ENCODE peak calls at places on chromosome 15, in four cellular contexts. Y is neuronal stem cell, P is trophoblast cell, M is IMR-90. A is an unnamed sample.

GRCh38 chr15:58870451-58870850 is 63.0 kb downstream of the SLTM start:
- DNase-seq in Y (no peak), P (no peak), M (peak; percentile 60), A (no peak)

GRCh38 chr15:82081904-82082810 is 36.3 kb upstream of the MEX3B start:
- DNase-seq in Y (peak; percentile 36), P (no peak), M (peak; percentile 93), A (peak; percentile 71)

GRCh38 chr15:49734831-49735508 is 114.1 kb downstream of the DTWD1 start:
- DNase-seq in Y (no peak), P (no peak), M (no peak), A (no peak)

GRCh38 chr15:43872416-43873020 is 45.7 kb downstream of the WDR76 start:
- DNase-seq in Y (peak; percentile 40), P (peak; percentile 42), M (peak; percentile 83), A (peak; percentile 62)

GRCh38 chr15:74315626-74316025 is 51.8 kb downstream of the CYP11A1 start:
- DNase-seq in Y (no peak), P (no peak), M (no peak), A (no peak)

GRCh38 chr15:87416591-87417257 is 839.8 kb downstream of the NTRK3 start:
- DNase-seq in Y (no peak), P (no peak), M (no peak), A (no peak)

GRCh38 chr15:83190450-83190849 is 17.2 kb downstream of the HDGFL3 start:
- DNase-seq in Y (no peak), P (no peak), M (no peak), A (no peak)

GRCh38 chr15:28989239-28989830 is 103.6 kb downstream of the APBA2 start:
- DNase-seq in Y (peak; percentile 46), P (no peak), M (peak; percentile 21), A (peak; percentile 45)

GRCh38 chr15:65083262-65083701 is 6.7 kb downstream of the KBTBD13 start:
- DNase-seq in Y (peak; percentile 84), P (no peak), M (peak; percentile 74), A (peak; percentile 61)

GRCh38 chr15:33671456-33671855 is 296.8 kb upstream of the CHRM5 start:
- DNase-seq in Y (no peak), P (no peak), M (no peak), A (no peak)

GRCh38 chr15:51331141-51331540 is 7.3 kb downstream of the CYP19A1 start:
- DNase-seq in Y (no peak), P (peak; percentile 54), M (peak; percentile 25), A (no peak)

GRCh38 chr15:52117549-52117948 is 5.0 kb upstream of the BCL2L10 start:
- DNase-seq in Y (no peak), P (no peak), M (no peak), A (no peak)

GRCh38 chr15:88036154-88036839 is 220.2 kb downstream of the NTRK3 start:
- DNase-seq in Y (no peak), P (no peak), M (no peak), A (peak; percentile 47)

GRCh38 chr15:44193651-44194396 is 1.2 kb downstream of the FRMD5 start:
- DNase-seq in Y (peak; percentile 11), P (no peak), M (peak; percentile 55), A (peak; percentile 59)

GRCh38 chr15:48823237-48823636 is 12.4 kb upstream of the CEP152 start:
- DNase-seq in Y (peak; percentile 27), P (no peak), M (peak; percentile 46), A (peak; percentile 68)

GRCh38 chr15:92848464-92848851 is 51.7 kb upstream of the CHD2 start:
- DNase-seq in Y (no peak), P (no peak), M (no peak), A (no peak)

GRCh38 chr15:79290642-79291275 is 8.2 kb downstream of the ANKRD34C start:
- DNase-seq in Y (no peak), P (no peak), M (no peak), A (no peak)

GRCh38 chr15:45228931-45229330 is 23.1 kb upstream of the SLC28A2 start:
- DNase-seq in Y (no peak), P (no peak), M (no peak), A (no peak)

GRCh38 chr15:71374607-71375352 is 259.5 kb downstream of the THSD4 start:
- DNase-seq in Y (no peak), P (no peak), M (peak; percentile 82), A (no peak)

GRCh38 chr15:50058231-50058630 is 60.8 kb downstream of the ATP8B4 start:
- DNase-seq in Y (no peak), P (no peak), M (peak; percentile 63), A (no peak)

GRCh38 chr15:79989682-79990081 is 18.7 kb upstream of the BCL2A1 start:
- DNase-seq in Y (no peak), P (no peak), M (peak; percentile 49), A (no peak)

GRCh38 chr15:50463423-50464358 is 39.5 kb downstream of the USP8 start:
- DNase-seq in Y (no peak), P (no peak), M (peak; percentile 68), A (no peak)

GRCh38 chr15:75661041-75661778 is 13.5 kb downstream of the SNX33 start:
- DNase-seq in Y (no peak), P (peak; percentile 79), M (peak; percentile 91), A (peak; percentile 76)
- H4K91ac ChIP-seq in Y (peak overlapping the region; percentile 24), P (no peak overlapping the region), M (peak overlapping the region; percentile 97), A (no peak overlapping the region)

DNA sequence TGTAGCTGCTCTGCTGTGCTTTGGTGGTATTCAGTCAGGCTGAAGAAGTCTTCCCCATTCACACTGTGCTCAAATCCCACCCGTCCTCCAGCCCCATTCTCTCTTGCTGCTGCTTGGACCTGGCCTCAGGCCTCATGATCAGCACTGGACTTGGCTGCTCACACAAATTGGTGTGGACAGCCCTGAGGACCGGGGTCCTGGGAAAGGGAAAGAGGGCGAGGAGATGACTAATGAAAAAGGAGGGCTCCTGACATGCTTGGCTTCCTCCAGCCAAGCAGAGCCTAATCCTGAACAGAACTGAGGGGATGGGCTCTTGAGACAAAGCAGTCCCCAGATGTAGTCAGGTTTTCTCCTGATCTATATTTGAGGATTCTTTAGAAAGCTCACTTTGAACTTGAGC is 79.5 kb upstream of the THBS1 start:
- DNase-seq in Y (no peak), P (no peak), M (peak; percentile 59), A (no peak)
- H2AK5ac ChIP-seq in Y (no peak overlapping the region), P (no peak overlapping the region), M (peak overlapping the region; percentile 87), A (no peak overlapping the region)

DNA sequence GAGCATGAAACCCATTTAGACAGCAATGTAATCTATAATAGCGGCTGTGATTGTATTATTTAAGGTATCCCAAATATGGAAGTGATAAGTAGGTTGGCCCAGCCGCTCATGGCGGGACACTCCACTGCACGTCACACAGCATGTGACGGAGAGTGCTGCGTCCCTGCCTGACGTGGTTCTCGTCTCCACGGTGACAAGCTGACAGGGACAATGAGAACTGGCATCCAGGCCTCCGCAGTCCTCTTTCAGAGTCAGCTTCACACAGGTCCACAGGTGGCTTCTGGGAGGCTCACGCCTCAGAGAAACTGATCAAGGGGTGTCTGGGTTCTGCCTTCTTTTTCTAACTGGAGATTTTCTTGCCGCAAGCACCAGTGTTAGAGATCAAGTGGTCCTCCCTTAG is 121.1 kb downstream of the ATP10A start:
- DNase-seq in Y (peak; percentile 47), P (no peak), M (no peak), A (no peak)
- H4K91ac ChIP-seq in Y (no peak overlapping the region), P (no peak overlapping the region), M (no peak overlapping the region), A (no peak overlapping the region)

DNA sequence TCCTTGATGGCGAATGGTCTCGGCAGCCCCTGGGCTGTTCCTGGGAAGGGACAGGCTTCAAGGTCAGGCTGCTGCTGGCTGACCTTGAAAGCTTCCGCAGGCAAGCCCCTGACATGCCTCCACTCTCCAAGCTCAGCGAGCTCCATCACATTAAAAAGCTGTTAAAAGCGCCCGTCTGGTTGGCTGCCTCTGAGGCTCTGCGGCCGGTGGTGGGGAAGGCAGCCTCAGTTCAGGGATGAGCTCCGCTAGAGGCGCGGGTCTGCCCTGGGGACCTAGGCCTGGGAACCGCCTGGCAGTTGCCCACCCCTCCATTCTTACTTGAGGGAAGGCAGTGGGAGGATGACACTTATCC is 103.8 kb downstream of the LINGO1 start:
- DNase-seq in Y (no peak), P (no peak), M (no peak), A (no peak)
- H2AK5ac ChIP-seq in Y (peak overlapping the region; percentile 36), P (peak overlapping the region; percentile 89), M (peak overlapping the region; percentile 57), A (no peak overlapping the region)

GRCh38 chr15:99446565-99447496 is 119.0 kb upstream of the MEF2A start:
- DNase-seq in Y (no peak), P (no peak), M (no peak), A (peak; percentile 38)
- H4K91ac ChIP-seq in Y (no peak overlapping the region), P (no peak overlapping the region), M (no peak overlapping the region), A (no peak overlapping the region)

GRCh38 chr15:100019601-100020000 is 286.4 kb upstream of the LYSMD4 start:
- DNase-seq in Y (no peak), P (no peak), M (no peak), A (no peak)

GRCh38 chr15:100020181-100020580 is 286.9 kb upstream of the LYSMD4 start:
- DNase-seq in Y (no peak), P (peak; percentile 24), M (no peak), A (peak; percentile 71)

GRCh38 chr15:100021653-100022052 is 288.4 kb upstream of the LYSMD4 start:
- DNase-seq in Y (no peak), P (no peak), M (no peak), A (no peak)

GRCh38 chr15:100022426-100022825 is 289.2 kb upstream of the LYSMD4 start:
- DNase-seq in Y (no peak), P (no peak), M (no peak), A (no peak)

GRCh38 chr15:100020614-100021013 is 287.4 kb upstream of the LYSMD4 start:
- DNase-seq in Y (no peak), P (no peak), M (no peak), A (no peak)
- H2AK5ac ChIP-seq in Y (no peak overlapping the region), P (no peak overlapping the region), M (no peak overlapping the region), A (no peak overlapping the region)

GRCh38 chr15:41942886-41943285 is 29.5 kb downstream of the EHD4 start:
- DNase-seq in Y (no peak), P (no peak), M (no peak), A (peak; percentile 17)
- H4K91ac ChIP-seq in Y (no peak overlapping the region), P (peak overlapping the region; percentile 20), M (peak overlapping the region; percentile 98), A (no peak overlapping the region)

GRCh38 chr15:101027273-101027901 is 108.2 kb downstream of the LRRK1 start:
- DNase-seq in Y (no peak), P (no peak), M (no peak), A (peak; percentile 28)
- H2AK5ac ChIP-seq in Y (peak overlapping the region; percentile 60), P (no peak overlapping the region), M (no peak overlapping the region), A (no peak overlapping the region)

GRCh38 chr15:63288778-63289378 is 11.5 kb downstream of the APH1B start:
- DNase-seq in Y (no peak), P (no peak), M (peak; percentile 69), A (no peak)
- H4K91ac ChIP-seq in Y (no peak overlapping the region), P (no peak overlapping the region), M (no peak overlapping the region), A (no peak overlapping the region)